ENCODE peak calls at places on chromosomes 2 and 18, in four cellular contexts. S, T, C and M are unnamed samples.

GRCh38 chr18:48330016-48330991 is 78.9 kb downstream of the ZBTB7C start:
- DNase-seq in S (no peak), T (peak; percentile 94), C (no peak), M (no peak)

GRCh38 chr2:136242687-136243277 is 124.8 kb upstream of the CXCR4 start:
- DNase-seq in S (no peak), T (peak; percentile 28), C (no peak), M (no peak)

GRCh38 chr2:44801289-44801675 is 140.2 kb upstream of the SIX3 start:
- DNase-seq in S (no peak), T (no peak), C (no peak), M (no peak)

GRCh38 chr18:45890606-45891005 is 65.1 kb downstream of the SIGLEC15 start:
- DNase-seq in S (no peak), T (no peak), C (no peak), M (no peak)

GRCh38 chr18:8744656-8745055 is 39.3 kb downstream of the MTCL1 start:
- DNase-seq in S (peak; percentile 95), T (no peak), C (no peak), M (no peak)

GRCh38 chr2:29527947-29528346 is 393.4 kb downstream of the ALK start:
- DNase-seq in S (no peak), T (no peak), C (no peak), M (no peak)

GRCh38 chr2:121254748-121255147 is 30.3 kb downstream of the TFCP2L1 start:
- DNase-seq in S (no peak), T (no peak), C (peak; percentile 21), M (no peak)

GRCh38 chr2:26651458-26652155 is 10.4 kb upstream of the CIB4 start:
- DNase-seq in S (no peak), T (no peak), C (no peak), M (no peak)

GRCh38 chr2:56077352-56077915 is 106.4 kb upstream of the CCDC85A start:
- DNase-seq in S (peak; percentile 6), T (peak; percentile 10), C (no peak), M (no peak)

GRCh38 chr2:17759805-17760204 is 5.9 kb downstream of the GEN1 start:
- DNase-seq in S (no peak), T (no peak), C (no peak), M (no peak)

GRCh38 chr18:22609642-22610041 is 191.9 kb upstream of the CTAGE1 start:
- DNase-seq in S (no peak), T (peak; percentile 63), C (peak; percentile 67), M (peak; percentile 73)

GRCh38 chr2:187654535-187654934 is 100.3 kb upstream of the TFPI start:
- DNase-seq in S (no peak), T (no peak), C (no peak), M (peak; percentile 44)

GRCh38 chr2:79099140-79099686 is 11.4 kb upstream of the REG1B start:
- DNase-seq in S (peak; percentile 45), T (no peak), C (peak; percentile 41), M (no peak)

GRCh38 chr2:58046585-58047372 is at the start of gene VRK2:
- DNase-seq in S (peak; percentile 93), T (peak; percentile 96), C (peak; percentile 91), M (peak; percentile 88)

GRCh38 chr18:59877366-59877765 is 22.4 kb upstream of the PMAIP1 start:
- DNase-seq in S (no peak), T (no peak), C (no peak), M (no peak)

GRCh38 chr18:29154196-29154757 is 977.3 kb upstream of the CDH2 start:
- DNase-seq in S (no peak), T (peak; percentile 82), C (no peak), M (no peak)

GRCh38 chr2:171327043-171327496 is 106.7 kb downstream of the METTL8 start:
- DNase-seq in S (no peak), T (peak; percentile 17), C (no peak), M (no peak)

GRCh38 chr2:73291461-73292315 is 1.7 kb downstream of the EGR4 start:
- DNase-seq in S (no peak), T (no peak), C (peak; percentile 63), M (no peak)

GRCh38 chr2:5190023-5190422 is 502.2 kb upstream of the SOX11 start:
- DNase-seq in S (no peak), T (no peak), C (no peak), M (no peak)

GRCh38 chr2:166343467-166343866 is 32.3 kb downstream of the SCN9A start:
- DNase-seq in S (peak; percentile 75), T (no peak), C (no peak), M (no peak)
- H3K27ac ChIP-seq in S (no peak overlapping the region), T (no peak overlapping the region), C (no peak overlapping the region), M (no peak overlapping the region)

GRCh38 chr2:197937804-197938203 is 133.4 kb downstream of the PLCL1 start:
- DNase-seq in S (no peak), T (no peak), C (no peak), M (no peak)
- H3K27ac ChIP-seq in S (no peak overlapping the region), T (no peak overlapping the region), C (no peak overlapping the region), M (no peak overlapping the region)

GRCh38 chr2:88082781-88083180 is 15.2 kb downstream of the SMYD1 start:
- DNase-seq in S (no peak), T (no peak), C (no peak), M (no peak)

GRCh38 chr2:88078624-88079169 is 11.1 kb downstream of the SMYD1 start:
- DNase-seq in S (no peak), T (no peak), C (no peak), M (no peak)

GRCh38 chr2:88085099-88085498 is 17.5 kb downstream of the SMYD1 start:
- DNase-seq in S (no peak), T (no peak), C (no peak), M (no peak)

GRCh38 chr2:88080545-88080944 is 12.9 kb downstream of the SMYD1 start:
- DNase-seq in S (no peak), T (no peak), C (no peak), M (no peak)

GRCh38 chr2:88081924-88082609 is 14.4 kb downstream of the SMYD1 start:
- DNase-seq in S (no peak), T (no peak), C (no peak), M (no peak)
- H3K27ac ChIP-seq in S (no peak overlapping the region), T (no peak overlapping the region), C (peak overlapping the region; percentile 47), M (no peak overlapping the region)

GRCh38 chr2:215619022-215619958 is 183.4 kb upstream of the FN1 start:
- DNase-seq in S (no peak), T (peak; percentile 94), C (no peak), M (no peak)

GRCh38 chr2:215615829-215616226 is 180.0 kb upstream of the FN1 start:
- DNase-seq in S (no peak), T (no peak), C (no peak), M (no peak)

GRCh38 chr2:215618145-215618544 is 182.3 kb upstream of the FN1 start:
- DNase-seq in S (no peak), T (no peak), C (no peak), M (no peak)

GRCh38 chr2:215615067-215615828 is 179.4 kb upstream of the FN1 start:
- DNase-seq in S (no peak), T (no peak), C (no peak), M (no peak)

DNA sequence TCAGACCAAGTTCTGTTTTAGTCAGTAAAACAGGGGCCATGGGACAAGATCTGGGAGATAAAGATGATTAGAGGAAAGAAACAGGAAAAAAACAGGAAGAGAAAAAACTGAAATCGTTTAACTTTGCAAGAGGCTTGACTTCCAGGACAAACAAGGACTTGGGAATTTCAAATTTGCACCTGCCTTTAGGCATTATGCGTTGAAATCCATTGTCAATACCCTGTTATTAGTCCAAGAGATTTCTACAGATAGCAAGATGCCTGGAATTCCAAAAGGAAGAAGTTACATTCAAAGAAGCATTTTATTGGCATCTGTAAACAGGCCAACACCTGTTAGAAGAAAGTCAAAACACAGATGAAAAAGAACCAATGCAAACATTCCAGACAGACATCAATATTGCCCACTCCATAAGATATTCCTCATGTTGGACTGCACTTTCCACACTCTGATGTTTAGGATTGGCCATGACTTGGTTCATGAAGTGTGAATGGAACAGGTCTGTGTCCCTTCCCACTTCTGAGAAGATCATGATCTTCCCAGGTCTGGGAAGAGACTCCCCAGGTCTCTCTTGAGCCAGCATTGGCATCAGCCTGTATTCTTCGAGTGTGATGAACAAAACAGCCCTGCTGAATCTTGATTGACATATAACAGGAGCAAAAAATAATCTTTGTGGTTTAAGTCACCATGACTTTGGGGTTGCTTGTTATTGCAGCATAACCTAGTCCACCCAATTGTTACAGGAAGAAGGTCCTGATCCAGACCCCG is 181.4 kb upstream of the FN1 start:
- DNase-seq in S (no peak), T (no peak), C (no peak), M (no peak)
- H3K27ac ChIP-seq in S (no peak overlapping the region), T (no peak overlapping the region), C (no peak overlapping the region), M (no peak overlapping the region)

GRCh38 chr2:107336536-107336935 is 450.6 kb upstream of the ST6GAL2 start:
- DNase-seq in S (no peak), T (peak; percentile 35), C (no peak), M (no peak)
- H3K27ac ChIP-seq in S (no peak overlapping the region), T (no peak overlapping the region), C (no peak overlapping the region), M (peak overlapping the region; percentile 66)

DNA sequence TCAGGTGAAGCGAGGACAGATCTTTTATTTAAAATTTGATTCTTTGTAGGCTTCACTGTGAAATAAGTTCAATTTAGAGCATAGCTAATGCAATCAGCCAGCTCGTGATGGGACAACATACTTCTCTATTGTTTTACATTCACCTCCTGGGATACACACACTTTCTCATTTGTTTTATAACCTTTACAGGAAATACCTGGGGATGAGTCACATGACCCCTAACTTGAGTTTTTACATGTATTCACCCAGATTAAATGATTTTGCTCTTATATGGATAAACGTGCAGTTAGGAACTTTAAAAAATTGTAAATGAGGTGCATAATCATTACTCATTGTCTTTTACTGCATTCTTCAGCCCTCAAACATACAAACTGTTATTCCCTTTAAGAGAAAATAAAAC is 152.1 kb downstream of the NEDD4L start:
- DNase-seq in S (no peak), T (peak; percentile 57), C (no peak), M (no peak)
- H3K27ac ChIP-seq in S (no peak overlapping the region), T (no peak overlapping the region), C (no peak overlapping the region), M (no peak overlapping the region)

DNA sequence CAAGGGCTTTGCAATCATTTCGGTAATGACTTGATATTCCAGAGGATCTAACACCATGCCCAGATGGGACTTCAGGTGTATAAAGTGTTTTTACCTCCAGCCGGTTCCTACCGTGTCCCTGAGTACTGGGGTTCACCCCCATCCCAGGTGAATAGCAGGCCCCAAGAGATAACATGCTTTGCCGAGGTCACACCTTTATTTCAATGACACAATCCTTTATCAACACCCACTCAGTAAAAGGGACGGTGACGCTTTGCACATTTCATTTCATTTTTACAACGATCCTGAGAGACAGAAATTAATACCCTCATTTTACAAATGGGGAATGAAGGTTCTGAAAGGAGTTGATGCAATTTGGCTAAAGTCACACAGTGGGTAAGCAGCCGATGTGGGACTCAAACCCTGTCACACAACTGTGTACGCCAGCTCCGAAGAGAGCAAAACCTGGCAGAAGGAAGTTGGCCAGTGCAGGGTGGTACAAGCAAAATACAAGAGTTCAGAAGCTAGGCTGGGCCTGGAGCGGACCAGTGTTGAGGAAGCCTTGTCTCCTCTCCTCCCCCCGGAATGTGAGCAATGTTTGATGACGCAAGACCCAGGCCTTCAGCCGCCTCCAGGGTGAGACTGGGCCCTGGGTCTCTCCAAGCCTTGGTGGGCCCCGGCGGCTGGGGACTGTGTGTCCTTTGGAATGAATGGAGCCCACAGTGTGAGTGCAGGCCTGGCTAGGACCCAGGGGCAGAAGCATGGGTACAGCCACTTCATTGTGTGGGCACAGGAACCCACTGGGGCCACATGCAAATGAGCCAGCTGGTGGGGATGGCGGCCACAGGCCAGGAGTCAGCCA is 139.6 kb upstream of the MYCN start:
- DNase-seq in S (no peak), T (no peak), C (no peak), M (no peak)
- H3K27ac ChIP-seq in S (no peak overlapping the region), T (no peak overlapping the region), C (no peak overlapping the region), M (no peak overlapping the region)